ENCODE peak calls at places on chromosomes 11 and 22, in eight cellular contexts. W, H, D, L, X, Q, Y and N are unnamed samples.

GRCh38 chr22:24768537-24769374 is 5.8 kb downstream of the PIWIL3 start:
- DNase-seq in X (peak; percentile 15), Q (peak; percentile 62), H (peak; percentile 27), Y (peak; percentile 53), D (no peak), L (peak; percentile 81), W (no peak), N (peak; percentile 37)

GRCh38 chr22:33635766-33636165 is 284.5 kb downstream of the LARGE1 start:
- DNase-seq in Y (no peak), H (no peak), Q (no peak), D (no peak), W (no peak), X (no peak), L (no peak), N (no peak)

GRCh38 chr11:112289588-112290461 is 29.2 kb upstream of the PLET1 start:
- DNase-seq in H (peak; percentile 87), W (peak; percentile 92), Q (peak; percentile 76), L (peak; percentile 88), Y (peak; percentile 83), D (no peak), X (no peak), N (peak; percentile 37)

GRCh38 chr11:7688238-7688826 is 15.0 kb upstream of the CYB5R2 start:
- DNase-seq in L (no peak), Y (peak; percentile 16), W (no peak), X (no peak), H (no peak), Q (no peak), D (no peak), N (peak; percentile 27)

GRCh38 chr11:64357904-64358535 is 942 bp upstream of the RPS6KA4 start:
- DNase-seq in L (peak; percentile 69), Q (no peak), W (peak; percentile 81), X (no peak), D (no peak), Y (no peak), H (no peak), N (peak; percentile 83)

GRCh38 chr22:42673898-42674390 is 24.8 kb upstream of the CYB5R3 start:
- DNase-seq in Q (no peak), X (peak; percentile 25), L (no peak), Y (no peak), W (no peak), D (no peak), H (no peak), N (no peak)

GRCh38 chr11:57633394-57634058 is 16.2 kb downstream of the YPEL4 start:
- DNase-seq in H (no peak), X (no peak), Y (no peak), W (no peak), D (no peak), Q (no peak), L (no peak), N (no peak)

GRCh38 chr11:3132271-3132781 is 32.8 kb downstream of the OSBPL5 start:
- DNase-seq in D (no peak), Q (no peak), Y (no peak), W (peak; percentile 34), X (no peak), H (peak; percentile 11), L (no peak), N (no peak)

GRCh38 chr11:128521697-128522062 is 65.7 kb downstream of the ETS1 start:
- DNase-seq in X (no peak), L (no peak), Q (no peak), D (no peak), W (peak; percentile 84), H (no peak), Y (no peak), N (no peak)

GRCh38 chr22:46776876-46777608 is 14.6 kb downstream of the TBC1D22A start:
- DNase-seq in X (no peak), W (no peak), H (no peak), L (no peak), Y (no peak), D (no peak), Q (no peak), N (no peak)

GRCh38 chr22:46775364-46775758 is 12.9 kb downstream of the TBC1D22A start:
- DNase-seq in Q (no peak), W (no peak), L (no peak), H (no peak), Y (no peak), D (no peak), X (no peak), N (no peak)

GRCh38 chr22:46776486-46776826 is 14.0 kb downstream of the TBC1D22A start:
- DNase-seq in L (no peak), Y (no peak), W (no peak), H (no peak), X (no peak), D (no peak), Q (no peak), N (no peak)

GRCh38 chr22:46774456-46775363 is 12.3 kb downstream of the TBC1D22A start:
- DNase-seq in W (peak; percentile 66), L (no peak), D (no peak), Q (no peak), H (no peak), X (no peak), Y (no peak), N (no peak)

GRCh38 chr22:46775789-46776485 is 13.5 kb downstream of the TBC1D22A start:
- DNase-seq in Q (no peak), Y (no peak), H (no peak), L (no peak), X (no peak), W (peak; percentile 64), D (no peak), N (no peak)
- H3K4me3 ChIP-seq in Q (no peak overlapping the region), Y (no peak overlapping the region), H (no peak overlapping the region), L (no peak overlapping the region), X (no peak overlapping the region), W (no peak overlapping the region), D (no peak overlapping the region), N (no peak overlapping the region)

GRCh38 chr11:43802509-43802908 is 78.1 kb upstream of the ALKBH3 start:
- DNase-seq in Y (no peak), L (no peak), W (no peak), X (no peak), H (no peak), D (no peak), Q (no peak), N (no peak)
- TF ChIP-seq CTCF in Y (no peak), L (no peak), W (no peak), X (peak; percentile 6), H (peak; percentile 30), D (peak; percentile 46), Q (no peak), N (peak; percentile 13)

DNA sequence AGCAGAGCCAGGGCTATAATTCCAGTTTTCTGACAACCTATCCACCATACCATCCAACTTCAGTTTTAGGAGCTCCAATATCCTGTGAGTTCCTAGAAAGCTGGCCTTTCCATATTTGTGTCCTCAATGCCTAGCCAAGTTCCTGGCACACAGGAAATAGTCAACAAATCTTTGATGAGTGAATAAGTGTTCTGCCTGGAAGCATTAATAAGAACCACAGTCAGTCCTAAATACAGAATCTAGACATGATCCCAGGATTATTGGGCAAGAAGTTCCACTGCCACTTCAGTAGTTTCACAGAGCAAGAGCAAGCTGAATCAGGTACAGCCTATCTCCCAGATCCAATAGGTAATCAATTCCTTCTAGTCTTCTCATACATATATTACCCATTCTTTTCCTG is 942.0 kb downstream of the DLG2 start:
- DNase-seq in Y (no peak), Q (no peak), W (no peak), L (no peak), H (no peak), X (no peak), D (no peak), N (no peak)
- H3K36me3 ChIP-seq in Y (no peaks in the 10 kb centered on the region), Q (no peaks in the 10 kb centered on the region), W (no peaks in the 10 kb centered on the region), L (no peaks in the 10 kb centered on the region), H (no peaks in the 10 kb centered on the region), X (no peaks in the 10 kb centered on the region), D (no peaks in the 10 kb centered on the region), N (no peaks in the 10 kb centered on the region)

GRCh38 chr11:41788177-41788576 is 328.7 kb upstream of the LRRC4C start:
- DNase-seq in D (no peak), X (no peak), Q (no peak), W (peak; percentile 68), L (no peak), H (no peak), Y (no peak), N (no peak)
- H3K4me3 ChIP-seq in D (no peak overlapping the region), X (no peak overlapping the region), Q (no peak overlapping the region), W (no peak overlapping the region), L (no peak overlapping the region), H (no peak overlapping the region), Y (no peak overlapping the region), N (no peak overlapping the region)

GRCh38 chr11:61967924-61968757 is 707 bp upstream of the FTH1 start:
- DNase-seq in X (no peak), D (no peak), H (peak; percentile 51), Q (peak; percentile 56), L (peak; percentile 49), W (peak; percentile 88), Y (peak; percentile 66), N (no peak)

GRCh38 chr11:61967177-61967923 is at the start of gene FTH1:
- DNase-seq in W (peak; percentile 98), H (peak; percentile 93), X (peak; percentile 66), Q (peak; percentile 95), D (peak; percentile 56), Y (peak; percentile 89), L (peak; percentile 96), N (peak; percentile 56)

GRCh38 chr11:61968758-61969390 is 1.4 kb upstream of the FTH1 start:
- DNase-seq in W (peak; percentile 28), X (no peak), Q (peak; percentile 42), L (peak; percentile 11), Y (no peak), D (no peak), H (no peak), N (no peak)

GRCh38 chr11:61964941-61965282 is 2.5 kb downstream of the FTH1 start:
- DNase-seq in L (no peak), Q (no peak), H (no peak), D (no peak), W (no peak), X (no peak), Y (no peak), N (no peak)

GRCh38 chr11:61966673-61967176 is 709 bp downstream of the FTH1 start:
- DNase-seq in Y (peak; percentile 57), L (no peak), D (no peak), Q (peak; percentile 57), X (no peak), H (no peak), W (peak; percentile 77), N (no peak)
- TF ChIP-seq CTCF in Y (no peak), L (no peak), D (no peak), Q (no peak), X (no peak), H (no peak), W (no peak), N (no peak)

GRCh38 chr22:30017375-30017774 is 62.9 kb upstream of the HORMAD2 start:
- DNase-seq in X (peak; percentile 55), D (no peak), Q (no peak), H (no peak), W (no peak), Y (no peak), L (no peak), N (no peak)
- H3K36me3 ChIP-seq in X (peaks cover 17% of the 10 kb centered on the region), D (peaks cover 45% of the 10 kb centered on the region), Q (peaks cover 5% of the 10 kb centered on the region), H (peaks cover 92% of the 10 kb centered on the region), W (peaks cover 61% of the 10 kb centered on the region), Y (peaks cover 92% of the 10 kb centered on the region), L (peaks cover 100% of the 10 kb centered on the region), N (peaks cover 32% of the 10 kb centered on the region)

DNA sequence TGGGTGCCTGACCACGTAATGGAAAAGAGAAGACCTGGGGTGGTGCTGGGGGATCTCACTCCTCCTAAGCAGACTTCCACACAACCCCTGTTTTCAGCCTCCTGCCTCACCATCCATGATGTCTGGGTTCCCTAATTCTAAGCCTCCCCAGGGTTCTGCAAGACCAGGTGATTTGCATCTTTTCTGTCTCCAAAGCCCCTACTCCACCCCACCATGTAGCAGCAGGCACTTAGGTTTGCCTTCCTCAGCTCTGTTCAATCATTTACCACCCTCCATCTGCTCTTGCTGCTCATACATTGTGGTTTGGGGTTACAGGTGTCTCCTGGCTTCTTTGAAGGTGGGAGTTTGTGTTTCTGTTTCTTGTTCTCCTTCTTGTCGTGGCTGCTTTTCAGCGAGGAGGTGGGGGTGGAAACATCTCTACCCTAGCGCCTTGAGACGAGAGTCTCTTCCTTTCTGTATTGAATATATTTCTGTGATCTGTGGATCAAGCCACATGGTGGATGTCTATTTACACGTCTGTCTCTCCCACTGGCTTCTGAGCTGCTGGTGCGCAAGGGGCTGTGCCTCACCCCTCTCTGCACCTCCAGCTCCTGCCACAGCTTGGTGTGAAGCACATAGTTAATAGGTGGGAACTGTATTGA is 6.6 kb upstream of the SSTR3 start:
- DNase-seq in L (no peak), Q (no peak), X (no peak), D (no peak), Y (peak; percentile 88), W (no peak), H (no peak), N (no peak)
- H3K4me3 ChIP-seq in L (no peak overlapping the region), Q (no peak overlapping the region), X (no peak overlapping the region), D (no peak overlapping the region), Y (no peak overlapping the region), W (no peak overlapping the region), H (no peak overlapping the region), N (no peak overlapping the region)